ENCODE peak calls at places on chromosomes 11 and 22, in six cellular contexts. D is GM18507; S is GM03348; H is A549; M is EL; U is central memory CD8-positive, alpha-beta T cell. E is an unnamed sample.

GRCh38 chr11:33633251-33634003 is 67.2 kb downstream of the C11orf91 start:
- DNase-seq in H (peak), D (no peak), M (peak), U (no peak), S (peak), E (no peak)

GRCh38 chr22:20728523-20729190 is 45.3 kb upstream of the SERPIND1 start:
- DNase-seq in S (no peak), U (no peak), M (no peak), D (no peak), H (no peak), E (no peak)

GRCh38 chr22:25485626-25486545 is 78.6 kb upstream of the GRK3 start:
- DNase-seq in H (no peak), S (no peak), M (no peak), U (no peak), D (no peak), E (peak)

GRCh38 chr11:68524681-68525080 is 64.1 kb downstream of the PPP6R3 start:
- DNase-seq in H (no peak), M (no peak), S (no peak), D (no peak), U (no peak), E (no peak)

GRCh38 chr11:126403039-126403438 is 47.6 kb downstream of the ST3GAL4 start:
- DNase-seq in M (peak), S (no peak), H (peak), D (no peak), U (no peak), E (no peak)

GRCh38 chr11:62266558-62266957 is 3.4 kb upstream of the SCGB2A2 start:
- DNase-seq in H (no peak), U (no peak), S (no peak), M (peak), D (no peak), E (no peak)

GRCh38 chr11:128471138-128471661 is 116.2 kb downstream of the ETS1 start:
- DNase-seq in U (no peak), H (no peak), D (peak), S (no peak), M (no peak), E (peak)

GRCh38 chr22:43227231-43227630 is 40.3 kb upstream of the TTLL12 start:
- DNase-seq in D (no peak), M (no peak), H (no peak), S (no peak), U (no peak), E (no peak)

GRCh38 chr11:62546244-62546936 is at the start of gene AHNAK:
- DNase-seq in U (no peak), H (peak), M (peak), D (no peak), S (peak), E (no peak)

GRCh38 chr11:75536786-75537629 is 11.3 kb upstream of the GDPD5 start:
- DNase-seq in S (no peak), D (peak), U (no peak), H (peak), M (no peak), E (peak)

GRCh38 chr11:64599698-64600211 is 8.7 kb downstream of the SLC22A12 start:
- DNase-seq in D (no peak), S (no peak), M (no peak), U (no peak), H (no peak), E (no peak)

GRCh38 chr11:121777056-121777455 is 324.3 kb upstream of the SORL1-AS1 start:
- DNase-seq in H (no peak), D (no peak), U (no peak), S (peak), M (peak), E (no peak)

GRCh38 chr11:70581991-70582885 is 183.9 kb downstream of the CTTN start:
- DNase-seq in M (no peak), H (no peak), D (no peak), U (no peak), S (no peak), E (no peak)

GRCh38 chr11:61162092-61162935 is 1.1 kb upstream of the VPS37C start:
- DNase-seq in M (peak), S (no peak), U (no peak), H (peak), D (no peak), E (peak)

GRCh38 chr11:89633125-89633695 is 76.9 kb upstream of the TRIM77 start:
- DNase-seq in H (no peak), M (no peak), D (no peak), U (no peak), S (no peak), E (no peak)

GRCh38 chr11:57514538-57515331 is 767 bp downstream of the SLC43A1 start:
- DNase-seq in U (no peak), H (no peak), S (peak), M (peak), D (no peak), E (no peak)

GRCh38 chr22:20999350-21000214 is 2.3 kb downstream of the THAP7 start:
- DNase-seq in M (no peak), S (no peak), H (no peak), D (no peak), U (no peak), E (no peak)

GRCh38 chr22:21695432-21696085 is 29.7 kb downstream of the PPIL2 start:
- DNase-seq in H (no peak), M (no peak), D (no peak), S (no peak), U (no peak), E (no peak)

GRCh38 chr11:45374632-45375031 is 88.5 kb upstream of the SYT13 start:
- DNase-seq in S (no peak), U (no peak), H (no peak), M (no peak), D (no peak), E (no peak)

GRCh38 chr11:31340903-31341572 is 28.5 kb downstream of the DCDC1 start:
- DNase-seq in S (peak), M (peak), D (no peak), U (no peak), H (peak), E (no peak)

GRCh38 chr11:62195945-62196344 is 5.9 kb downstream of the SCGB1D1 start:
- DNase-seq in H (no peak), D (no peak), S (no peak), M (no peak), U (no peak), E (no peak)

GRCh38 chr11:1964955-1965354 is 17.8 kb downstream of the MRPL23 start:
- DNase-seq in H (no peak), U (no peak), S (no peak), D (no peak), M (no peak), E (no peak)

GRCh38 chr11:76336597-76336996 is 44.3 kb downstream of the THAP12 start:
- DNase-seq in D (no peak), S (no peak), M (no peak), H (no peak), U (no peak), E (no peak)